ENCODE peak calls at places on chromosomes 4 and X, in ten cellular contexts. D is glomerular endothelial cell; L is fibroblast of mammary gland; J is NCI-H345; N is effector memory CD4-positive, alpha-beta T cell; U is naive B cell; F is AG08396; G is ELF-1; V is CD4-positive, alpha-beta T cell; Z is RCC 7860. I is an unnamed sample.

GRCh38 chr4:39812500-39812899 is 114.6 kb downstream of the UBE2K start:
- DNase-seq in D (no peak), L (no peak), J (no peak), N (no peak), U (no peak), F (no peak), G (no peak), V (no peak), Z (no peak), I (no peak)

GRCh38 chr4:53905935-53906377 is 158.4 kb downstream of the CHIC2 start:
- DNase-seq in D (no peak), L (peak), J (no peak), N (no peak), U (no peak), F (peak), G (peak), V (no peak), Z (no peak), I (no peak)

GRCh38 chrX:29652484-29652883 is 562.9 kb upstream of the MAGEB2 start:
- DNase-seq in D (no peak), L (peak), J (no peak), N (no peak), U (no peak), F (peak), G (no peak), V (no peak), Z (peak), I (no peak)

GRCh38 chr4:1903035-1903434 is 31.8 kb downstream of the NSD2 start:
- DNase-seq in D (no peak), L (no peak), J (no peak), N (no peak), U (no peak), F (no peak), G (no peak), V (no peak), Z (no peak), I (no peak)

GRCh38 chr4:113436360-113436759 is 325.2 kb downstream of the CAMK2D start:
- DNase-seq in D (no peak), L (peak), J (no peak), N (no peak), U (no peak), F (no peak), G (no peak), V (no peak), Z (no peak), I (no peak)

GRCh38 chrX:73525928-73526690 is 36.9 kb upstream of the CHIC1 start:
- DNase-seq in D (no peak), L (no peak), J (no peak), N (no peak), U (no peak), F (no peak), G (peak), V (no peak), Z (no peak), I (no peak)

GRCh38 chr4:8176547-8177399 is 18.2 kb upstream of the ABLIM2 start:
- DNase-seq in D (no peak), L (peak), J (peak), N (no peak), U (peak), F (peak), G (peak), V (peak), Z (peak), I (no peak)

GRCh38 chr4:42152507-42153504 is at the start of gene BEND4:
- DNase-seq in D (no peak), L (peak), J (no peak), N (no peak), U (peak), F (no peak), G (peak), V (no peak), Z (no peak), I (no peak)

GRCh38 chr4:80173387-80173786 is 23.9 kb upstream of the PRDM8 start:
- DNase-seq in D (peak), L (peak), J (no peak), N (peak), U (peak), F (no peak), G (no peak), V (peak), Z (peak), I (no peak)

GRCh38 chr4:120591038-120591437 is 331.5 kb downstream of the PRDM5 start:
- DNase-seq in D (no peak), L (no peak), J (no peak), N (no peak), U (no peak), F (no peak), G (no peak), V (no peak), Z (no peak), I (no peak)

GRCh38 chrX:127259742-127260141 is 440.2 kb downstream of the PRR32 start:
- DNase-seq in D (no peak), L (no peak), J (no peak), N (no peak), U (no peak), F (no peak), G (peak), V (no peak), Z (no peak), I (no peak)

GRCh38 chrX:143757375-143757774 is 36.8 kb upstream of the SPANXN2 start:
- DNase-seq in D (no peak), L (no peak), J (no peak), N (no peak), U (no peak), F (no peak), G (peak), V (no peak), Z (no peak), I (no peak)

GRCh38 chr4:53281438-53281837 is 84.4 kb downstream of the SCFD2 start:
- DNase-seq in D (no peak), L (peak), J (no peak), N (no peak), U (no peak), F (no peak), G (no peak), V (no peak), Z (no peak), I (no peak)

GRCh38 chrX:25013593-25014365 is 2.0 kb downstream of the ARX start:
- DNase-seq in D (no peak), L (no peak), J (no peak), N (no peak), U (no peak), F (no peak), G (no peak), V (no peak), Z (no peak), I (no peak)

GRCh38 chr4:81905966-81906365 is 434.3 kb upstream of the RASGEF1B start:
- DNase-seq in D (no peak), L (no peak), J (no peak), N (no peak), U (no peak), F (no peak), G (no peak), V (no peak), Z (peak), I (no peak)

GRCh38 chr4:42391981-42392380 is 5.3 kb upstream of the SHISA3 start:
- DNase-seq in D (no peak), L (no peak), J (peak), N (no peak), U (no peak), F (no peak), G (no peak), V (no peak), Z (peak), I (no peak)

GRCh38 chr4:143360838-143361237 is 24.2 kb downstream of the GAB1 start:
- DNase-seq in D (no peak), L (no peak), J (no peak), N (no peak), U (no peak), F (no peak), G (no peak), V (no peak), Z (no peak), I (no peak)

GRCh38 chr4:21512351-21512750 is 436.2 kb downstream of the KCNIP4 start:
- DNase-seq in D (peak), L (peak), J (peak), N (no peak), U (no peak), F (peak), G (no peak), V (no peak), Z (peak), I (no peak)

GRCh38 chr4:169369634-169370033 is 98.9 kb upstream of the SH3RF1 start:
- DNase-seq in D (no peak), L (no peak), J (no peak), N (no peak), U (no peak), F (no peak), G (peak), V (no peak), Z (no peak), I (no peak)

GRCh38 chr4:122469457-122469856 is 12.9 kb upstream of the IL2 start:
- DNase-seq in D (no peak), L (no peak), J (no peak), N (no peak), U (no peak), F (no peak), G (no peak), V (no peak), Z (no peak), I (no peak)

I was measured in SIG-M5.